ENCODE peak calls at places on chromosomes 4 and X, in four cellular contexts. One of them, this sample, is unnamed.

GRCh38 chr4:22554670-22555069 is 38.8 kb upstream of the ADGRA3 start:
- DNase-seq in heart left ventricle: no peak
- DNase-seq in PC-9: no peak
- DNase-seq in HL-60: no peak
- DNase-seq in this sample: no peak

GRCh38 chrX:96382018-96382417 is 302.6 kb upstream of the DIAPH2 start:
- DNase-seq in HL-60: no peak
- DNase-seq in heart left ventricle: no peak
- DNase-seq in PC-9: no peak
- DNase-seq in this sample: no peak

GRCh38 chr4:140004580-140005314 is 149.2 kb downstream of the MAML3 start:
- DNase-seq in PC-9: no peak
- DNase-seq in HL-60: no peak
- DNase-seq in heart left ventricle: peak
- DNase-seq in this sample: no peak

GRCh38 chr4:133799916-133800315 is 401.7 kb downstream of the PABPC4L start:
- DNase-seq in PC-9: no peak
- DNase-seq in HL-60: no peak
- DNase-seq in heart left ventricle: no peak
- DNase-seq in this sample: no peak

GRCh38 chr4:24488399-24489164 is 95.8 kb downstream of the DHX15 start:
- DNase-seq in HL-60: peak
- DNase-seq in heart left ventricle: peak
- DNase-seq in PC-9: peak
- DNase-seq in this sample: peak

GRCh38 chr4:57077550-57078311 is 32.5 kb downstream of the IGFBP7 start:
- DNase-seq in heart left ventricle: no peak
- DNase-seq in PC-9: peak
- DNase-seq in HL-60: no peak
- DNase-seq in this sample: no peak

GRCh38 chrX:134760671-134761070 is 102.4 kb upstream of the PLAC1 start:
- DNase-seq in HL-60: no peak
- DNase-seq in PC-9: no peak
- DNase-seq in heart left ventricle: no peak
- DNase-seq in this sample: no peak

GRCh38 chr4:41661447-41662076 is 87.0 kb downstream of the PHOX2B start:
- DNase-seq in heart left ventricle: no peak
- DNase-seq in HL-60: peak
- DNase-seq in PC-9: peak
- DNase-seq in this sample: peak

GRCh38 chr4:119138046-119138445 is 2.4 kb downstream of the MYOZ2 start:
- DNase-seq in heart left ventricle: no peak
- DNase-seq in HL-60: no peak
- DNase-seq in PC-9: no peak
- DNase-seq in this sample: no peak

GRCh38 chrX:18351774-18352173 is 2.7 kb downstream of the SCML2 start:
- DNase-seq in HL-60: peak
- DNase-seq in PC-9: no peak
- DNase-seq in heart left ventricle: no peak
- DNase-seq in this sample: no peak

GRCh38 chr4:168585168-168586091 is 88.6 kb downstream of the PALLD start:
- DNase-seq in PC-9: peak
- DNase-seq in heart left ventricle: peak
- DNase-seq in HL-60: peak
- DNase-seq in this sample: peak

GRCh38 chrX:28590394-28590793 is 3.1 kb downstream of the IL1RAPL1 start:
- DNase-seq in PC-9: no peak
- DNase-seq in heart left ventricle: no peak
- DNase-seq in HL-60: no peak
- DNase-seq in this sample: no peak

GRCh38 chr4:56575820-56576429 is 70.3 kb downstream of the ARL9 start:
- DNase-seq in heart left ventricle: no peak
- DNase-seq in HL-60: no peak
- DNase-seq in PC-9: no peak
- DNase-seq in this sample: no peak

GRCh38 chr4:127203561-127204260 is 429.0 kb upstream of the INTU start:
- DNase-seq in heart left ventricle: no peak
- DNase-seq in HL-60: no peak
- DNase-seq in PC-9: no peak
- DNase-seq in this sample: no peak

GRCh38 chr4:4720671-4721070 is 138.8 kb upstream of the MSX1 start:
- DNase-seq in heart left ventricle: no peak
- DNase-seq in HL-60: no peak
- DNase-seq in PC-9: no peak
- DNase-seq in this sample: no peak

GRCh38 chrX:54640721-54641120 is 110.7 kb downstream of the GNL3L start:
- DNase-seq in heart left ventricle: no peak
- DNase-seq in HL-60: no peak
- DNase-seq in PC-9: no peak
- DNase-seq in this sample: no peak

GRCh38 chr4:123017636-123018390 is 95.4 kb upstream of the NUDT6 start:
- DNase-seq in heart left ventricle: no peak
- DNase-seq in HL-60: no peak
- DNase-seq in PC-9: no peak
- DNase-seq in this sample: no peak

GRCh38 chr4:3729885-3730226 is 36.3 kb upstream of the ADRA2C start:
- DNase-seq in heart left ventricle: no peak
- DNase-seq in HL-60: no peak
- DNase-seq in PC-9: no peak
- DNase-seq in this sample: no peak

GRCh38 chrX:130263016-130263415 is 5.7 kb downstream of the ZNF280C start:
- DNase-seq in heart left ventricle: no peak
- DNase-seq in HL-60: no peak
- DNase-seq in PC-9: no peak
- DNase-seq in this sample: no peak
- H3K27ac ChIP-seq in heart left ventricle: no peak
- H3K27ac ChIP-seq in HL-60: no peak
- H3K27ac ChIP-seq in PC-9: no peak
- H3K27ac ChIP-seq in this sample: no peak

GRCh38 chr4:37008199-37008598 is 236.3 kb upstream of the NWD2 start:
- DNase-seq in heart left ventricle: no peak
- DNase-seq in PC-9: peak
- DNase-seq in HL-60: no peak
- DNase-seq in this sample: no peak
- H3K27ac ChIP-seq in heart left ventricle: no peak
- H3K27ac ChIP-seq in PC-9: peak
- H3K27ac ChIP-seq in HL-60: no peak
- H3K27ac ChIP-seq in this sample: no peak

GRCh38 chr4:82786004-82786400 is 12.6 kb downstream of the SCD5 start:
- DNase-seq in HL-60: no peak
- DNase-seq in heart left ventricle: no peak
- DNase-seq in PC-9: no peak
- DNase-seq in this sample: no peak
- H3K27ac ChIP-seq in HL-60: no peak
- H3K27ac ChIP-seq in heart left ventricle: no peak
- H3K27ac ChIP-seq in PC-9: peak
- H3K27ac ChIP-seq in this sample: no peak

GRCh38 chrX:102658551-102658950 is 7.3 kb downstream of the GPRASP1 start:
- DNase-seq in PC-9: no peak
- DNase-seq in HL-60: no peak
- DNase-seq in heart left ventricle: no peak
- DNase-seq in this sample: no peak

GRCh38 chrX:102654696-102655095 is 3.4 kb downstream of the GPRASP1 start:
- DNase-seq in heart left ventricle: no peak
- DNase-seq in PC-9: no peak
- DNase-seq in HL-60: no peak
- DNase-seq in this sample: no peak

GRCh38 chrX:102659790-102660757 is 8.8 kb downstream of the GPRASP1 start:
- DNase-seq in PC-9: peak
- DNase-seq in heart left ventricle: peak
- DNase-seq in HL-60: peak
- DNase-seq in this sample: peak
- H3K27ac ChIP-seq in PC-9: no peak
- H3K27ac ChIP-seq in heart left ventricle: peak
- H3K27ac ChIP-seq in HL-60: peak
- H3K27ac ChIP-seq in this sample: peak

GRCh38 chr4:81214518-81215218 is 354 bp downstream of the PRKG2 start:
- DNase-seq in heart left ventricle: no peak
- DNase-seq in PC-9: no peak
- DNase-seq in HL-60: no peak
- DNase-seq in this sample: peak
- H3K27ac ChIP-seq in heart left ventricle: no peak
- H3K27ac ChIP-seq in PC-9: no peak
- H3K27ac ChIP-seq in HL-60: no peak
- H3K27ac ChIP-seq in this sample: peak

GRCh38 chrX:39753296-39753996 is 344.3 kb downstream of the BCOR start:
- DNase-seq in heart left ventricle: no peak
- DNase-seq in HL-60: peak
- DNase-seq in PC-9: no peak
- DNase-seq in this sample: no peak

GRCh38 chrX:39757971-39758370 is 339.8 kb downstream of the BCOR start:
- DNase-seq in heart left ventricle: no peak
- DNase-seq in HL-60: no peak
- DNase-seq in PC-9: no peak
- DNase-seq in this sample: no peak

GRCh38 chrX:39755152-39756032 is 342.4 kb downstream of the BCOR start:
- DNase-seq in HL-60: no peak
- DNase-seq in PC-9: no peak
- DNase-seq in heart left ventricle: peak
- DNase-seq in this sample: peak

GRCh38 chrX:39758791-39759525 is 338.8 kb downstream of the BCOR start:
- DNase-seq in HL-60: no peak
- DNase-seq in PC-9: no peak
- DNase-seq in heart left ventricle: peak
- DNase-seq in this sample: no peak

GRCh38 chrX:39756086-39756883 is 341.5 kb downstream of the BCOR start:
- DNase-seq in heart left ventricle: no peak
- DNase-seq in HL-60: no peak
- DNase-seq in PC-9: no peak
- DNase-seq in this sample: no peak
- H3K27ac ChIP-seq in heart left ventricle: peak
- H3K27ac ChIP-seq in HL-60: no peak
- H3K27ac ChIP-seq in PC-9: no peak
- H3K27ac ChIP-seq in this sample: peak

GRCh38 chrX:46319750-46320149 is 225.5 kb downstream of the ZNF674 start:
- DNase-seq in heart left ventricle: no peak
- DNase-seq in HL-60: no peak
- DNase-seq in PC-9: no peak
- DNase-seq in this sample: no peak

GRCh38 chrX:46318551-46318950 is 226.7 kb downstream of the ZNF674 start:
- DNase-seq in PC-9: no peak
- DNase-seq in HL-60: no peak
- DNase-seq in heart left ventricle: no peak
- DNase-seq in this sample: no peak

GRCh38 chrX:46311581-46312120 is 233.6 kb downstream of the ZNF674 start:
- DNase-seq in HL-60: no peak
- DNase-seq in PC-9: no peak
- DNase-seq in heart left ventricle: no peak
- DNase-seq in this sample: no peak

GRCh38 chrX:46317158-46317557 is 228.1 kb downstream of the ZNF674 start:
- DNase-seq in PC-9: no peak
- DNase-seq in HL-60: no peak
- DNase-seq in heart left ventricle: no peak
- DNase-seq in this sample: no peak
- H3K27ac ChIP-seq in PC-9: peak
- H3K27ac ChIP-seq in HL-60: no peak
- H3K27ac ChIP-seq in heart left ventricle: no peak
- H3K27ac ChIP-seq in this sample: no peak

DNA sequence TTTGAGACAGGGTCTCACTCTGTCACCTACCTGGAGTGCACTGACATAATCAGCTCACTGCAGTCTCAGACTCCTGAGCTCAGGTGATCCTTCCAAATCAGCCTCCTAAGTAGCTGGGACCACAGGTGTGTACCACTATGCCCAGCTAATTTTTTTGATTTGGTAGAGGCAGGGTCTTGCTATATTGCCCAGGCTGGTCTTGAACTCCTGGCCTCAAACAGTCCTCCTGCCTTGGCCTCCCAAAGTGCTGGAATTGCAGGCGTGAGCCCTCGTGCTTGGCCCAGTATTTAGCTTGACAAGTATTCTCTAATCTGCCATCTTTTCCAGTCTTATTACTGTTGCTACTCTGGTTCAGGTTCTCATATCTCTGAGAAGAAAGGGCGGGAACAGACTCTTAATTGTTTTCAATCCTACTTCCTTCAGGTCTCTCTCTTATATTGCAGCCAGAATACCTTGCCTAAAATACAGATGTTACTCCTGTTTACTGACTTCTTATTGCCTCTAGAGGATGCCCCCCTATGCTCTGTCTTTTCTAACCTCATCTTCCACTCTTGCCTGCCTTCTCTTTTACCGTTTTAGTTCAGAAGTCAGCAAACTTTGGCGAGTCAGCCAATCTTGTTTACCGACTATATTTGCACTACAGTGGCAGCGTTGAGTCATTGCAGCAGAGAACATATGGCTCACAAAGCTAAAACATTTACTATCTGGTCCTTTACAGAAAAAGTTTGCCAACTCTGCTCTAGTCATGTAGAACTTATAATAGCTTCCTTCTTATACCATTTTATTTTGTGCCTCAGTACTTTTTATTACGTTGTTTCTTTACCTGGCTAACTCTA is 19.0 kb downstream of the MRPL1 start:
- DNase-seq in PC-9: no peak
- DNase-seq in heart left ventricle: no peak
- DNase-seq in HL-60: no peak
- DNase-seq in this sample: no peak
- H3K27ac ChIP-seq in PC-9: no peak
- H3K27ac ChIP-seq in heart left ventricle: no peak
- H3K27ac ChIP-seq in HL-60: no peak
- H3K27ac ChIP-seq in this sample: no peak

DNA sequence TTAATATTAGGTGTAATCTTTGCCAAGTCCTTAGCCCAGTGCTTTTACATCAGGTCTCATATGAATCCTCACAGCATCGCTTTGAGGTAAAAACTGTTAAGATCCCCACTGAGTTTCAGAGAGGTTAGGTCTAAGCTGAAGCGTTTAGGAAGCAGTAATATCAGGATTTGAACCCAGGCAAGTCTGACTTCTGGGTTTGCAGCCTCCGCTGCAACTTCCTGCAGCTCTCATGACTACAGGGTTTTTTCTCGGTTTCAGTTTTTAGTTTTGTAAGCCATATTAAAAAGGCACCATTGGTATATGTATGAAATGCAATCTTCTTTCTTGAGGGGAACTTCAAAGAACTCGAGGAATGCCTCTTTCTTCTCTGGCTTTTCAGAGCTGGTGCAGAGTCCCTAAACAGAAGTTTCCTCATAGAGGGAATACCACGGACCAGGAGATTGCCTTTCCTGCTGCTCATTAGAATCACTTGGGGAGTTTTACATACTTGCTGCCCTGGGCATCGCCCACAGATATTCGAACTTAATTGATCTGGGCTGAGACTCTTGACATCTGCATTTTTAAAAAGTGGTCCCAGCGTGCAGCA is 6.5 kb downstream of the MTM1 start:
- DNase-seq in heart left ventricle: no peak
- DNase-seq in PC-9: no peak
- DNase-seq in HL-60: no peak
- DNase-seq in this sample: no peak
- H3K27ac ChIP-seq in heart left ventricle: no peak
- H3K27ac ChIP-seq in PC-9: peak
- H3K27ac ChIP-seq in HL-60: no peak
- H3K27ac ChIP-seq in this sample: no peak